ENCODE peak calls at places on chromosome 7, in seven cellular contexts. O is osteocyte, L is endodermal cell, N is kidney, I is cardiac muscle cell, Z is left ventricle myocardium inferior, M is HFFc6. X is an unnamed sample.
A peak's percentile ranks its signal among the peaks of the same experiment; 100 is the strongest.

GRCh38 chr7:73526892-73527821 is 5.1 kb upstream of the BAZ1B start:
- DNase-seq in M (no peak), O (no peak), Z (no peak), I (no peak), L (peak; percentile 56), N (no peak), X (no peak)

GRCh38 chr7:51315393-51316261 is 982 bp downstream of the COBL start:
- DNase-seq in Z (peak; percentile 30), I (no peak), M (no peak), N (peak; percentile 85), O (peak; percentile 80), L (peak; percentile 84), X (no peak)

GRCh38 chr7:13282377-13282980 is 595.0 kb downstream of the ARL4A start:
- DNase-seq in I (peak; percentile 59), M (peak; percentile 47), O (no peak), Z (no peak), N (no peak), L (no peak), X (no peak)

GRCh38 chr7:47937711-47938573 is 10.3 kb downstream of the PKD1L1 start:
- DNase-seq in I (no peak), Z (no peak), O (peak; percentile 62), M (no peak), N (no peak), L (peak; percentile 56), X (no peak)

GRCh38 chr7:118372530-118372929 is 148.0 kb downstream of the ANKRD7 start:
- DNase-seq in N (no peak), I (peak; percentile 4), M (no peak), L (no peak), Z (no peak), O (no peak), X (no peak)

GRCh38 chr7:19538036-19538435 is 170.8 kb downstream of the POLR1F start:
- DNase-seq in M (no peak), L (no peak), O (no peak), Z (no peak), N (no peak), I (peak; percentile 55), X (no peak)

GRCh38 chr7:24980695-24981543 is 941 bp upstream of the OSBPL3 start:
- DNase-seq in N (peak; percentile 76), M (peak; percentile 48), I (peak; percentile 43), O (no peak), Z (no peak), L (peak; percentile 62), X (no peak)

GRCh38 chr7:44162179-44162578 is 21.0 kb upstream of the MYL7 start:
- DNase-seq in N (no peak), L (peak; percentile 26), M (no peak), I (peak; percentile 25), O (no peak), Z (no peak), X (no peak)

GRCh38 chr7:44535348-44536064 is 5.6 kb downstream of the NPC1L1 start:
- DNase-seq in I (no peak), Z (no peak), L (no peak), M (no peak), N (no peak), O (no peak), X (no peak)

GRCh38 chr7:13327669-13328068 is 640.2 kb downstream of the ARL4A start:
- DNase-seq in Z (no peak), L (no peak), M (no peak), O (no peak), N (no peak), I (peak; percentile 18), X (no peak)

GRCh38 chr7:143901710-143902587 is at the start of gene TCAF1:
- DNase-seq in M (peak; percentile 84), N (peak; percentile 99), O (peak; percentile 97), I (peak; percentile 98), L (peak; percentile 98), Z (peak; percentile 97), X (peak; percentile 86)
- TF ChIP-seq CTCF in M (peak; percentile 76), N (peak; percentile 29), O (peak; percentile 57), I (peak; percentile 55), L (peak; percentile 60), Z (peak; percentile 42), X (peak; percentile 47)

DNA sequence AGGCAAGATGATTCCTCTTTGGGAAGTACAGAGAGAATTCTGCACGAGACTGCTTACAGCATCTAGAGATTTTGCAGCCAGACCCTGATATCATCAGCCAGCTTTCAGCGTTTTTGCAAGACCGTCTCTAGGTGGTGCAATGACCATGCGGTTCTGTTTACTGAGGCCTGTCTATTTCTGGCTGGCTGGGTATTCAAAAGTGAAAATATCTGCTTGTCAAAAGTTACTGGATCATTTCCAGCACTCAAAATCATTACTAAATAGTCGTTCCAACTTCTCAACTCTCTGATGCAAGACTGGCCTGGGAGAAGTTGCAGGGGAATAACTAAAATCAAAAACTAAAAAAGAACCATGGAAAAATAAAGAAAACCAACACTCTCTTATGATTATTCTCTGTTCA is 240.1 kb downstream of the ELMO1 start:
- DNase-seq in M (peak; percentile 37), Z (peak; percentile 44), L (peak; percentile 72), N (no peak), O (no peak), I (peak; percentile 96), X (peak; percentile 78)
- TF ChIP-seq CTCF in M (peak; percentile 60), Z (peak; percentile 69), L (peak; percentile 72), N (peak; percentile 75), O (peak; percentile 79), I (peak; percentile 61), X (peak; percentile 66)

GRCh38 chr7:120215654-120216053 is 57.3 kb upstream of the KCND2 start:
- DNase-seq in I (no peak), N (no peak), M (no peak), O (no peak), L (no peak), Z (no peak), X (no peak)

GRCh38 chr7:120216947-120217346 is 56.0 kb upstream of the KCND2 start:
- DNase-seq in I (no peak), Z (no peak), O (no peak), L (no peak), M (no peak), N (no peak), X (no peak)

DNA sequence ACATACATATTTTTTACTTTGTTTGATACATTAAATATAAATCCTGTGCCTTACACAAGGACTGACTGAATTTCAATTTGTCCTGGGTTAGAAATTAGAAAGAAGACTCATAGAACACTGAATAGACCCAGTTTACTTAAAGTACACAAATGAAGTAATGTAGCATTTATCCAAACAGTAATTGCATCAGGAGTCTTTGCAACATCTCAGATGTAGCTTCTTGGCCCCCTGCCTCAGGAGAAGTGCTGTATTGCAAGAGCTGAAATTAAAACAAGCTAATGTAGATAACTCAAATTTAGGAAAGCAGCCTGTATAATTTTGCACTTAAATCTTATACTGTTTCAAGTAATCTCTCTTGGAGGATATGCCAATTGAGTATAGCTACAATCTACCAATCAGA is 54.3 kb upstream of the KCND2 start:
- DNase-seq in N (no peak), M (no peak), O (no peak), Z (no peak), I (peak; percentile 58), L (no peak), X (peak; percentile 18)
- TF ChIP-seq CTCF in N (no peak), M (no peak), O (no peak), Z (no peak), I (no peak), L (no peak), X (no peak)

GRCh38 chr7:954330-955238 is at the start of gene ADAP1:
- DNase-seq in L (no peak), I (peak; percentile 59), O (no peak), N (peak; percentile 81), Z (peak; percentile 44), M (no peak), X (no peak)
- TF ChIP-seq CTCF in L (no peak), I (no peak), O (peak; percentile 19), N (peak; percentile 40), Z (peak; percentile 31), M (no peak), X (peak; percentile 3)

GRCh38 chr7:21945374-21946227 is at the start of gene CDCA7L:
- DNase-seq in N (peak; percentile 90), M (peak; percentile 55), I (peak; percentile 82), O (peak; percentile 88), Z (peak; percentile 83), L (peak; percentile 89), X (peak; percentile 19)
- TF ChIP-seq CTCF in N (no peak), M (peak; percentile 43), I (no peak), O (no peak), Z (no peak), L (no peak), X (no peak)

GRCh38 chr7:127588697-127589482 is 679 bp downstream of the ARF5 start:
- DNase-seq in N (peak; percentile 84), M (peak; percentile 20), L (peak; percentile 93), O (no peak), I (peak; percentile 58), Z (peak; percentile 36), X (peak; percentile 20)

GRCh38 chr7:127589901-127590300 is 1.7 kb downstream of the ARF5 start:
- DNase-seq in I (no peak), L (no peak), N (no peak), O (no peak), M (peak; percentile 30), Z (no peak), X (no peak)

GRCh38 chr7:127586346-127586745 is 950 bp upstream of the GCC1 start:
- DNase-seq in O (no peak), L (no peak), N (no peak), I (no peak), Z (no peak), M (no peak), X (no peak)

GRCh38 chr7:127587663-127588018 is 570 bp upstream of the ARF5 start:
- DNase-seq in L (no peak), M (no peak), O (no peak), Z (peak; percentile 25), N (peak; percentile 83), I (no peak), X (no peak)

GRCh38 chr7:127588019-127588696 is at the start of gene ARF5:
- DNase-seq in L (peak; percentile 96), I (peak; percentile 88), O (peak; percentile 96), Z (peak; percentile 90), N (peak; percentile 96), M (peak; percentile 52), X (peak; percentile 54)
- TF ChIP-seq CTCF in L (no peak), I (no peak), O (no peak), Z (no peak), N (no peak), M (no peak), X (no peak)